ENCODE peak calls at places on chromosomes 6 and 20, in eight cellular contexts. One of them, this sample, is unnamed.

GRCh38 chr6:40537446-40537845 is 49.7 kb downstream of the LRFN2 start:
- DNase-seq in fibroblast of lung: no peak
- DNase-seq in central memory CD4-positive, alpha-beta T cell: no peak
- DNase-seq in esophagus muscularis mucosa: no peak
- DNase-seq in stimulated activated CD8-positive, alpha-beta memory T cell treated with anti-CD3 and anti-CD28 coated beads, Interleukin-4, amount 100 ng/mL, for 1 hour: no peak
- DNase-seq in HTR-8/SVneo: no peak
- DNase-seq in caudate nucleus: no peak
- DNase-seq in activated CD8-positive, alpha-beta T cell treated with anti-CD3 and anti-CD28 coated beads, Interleukin-2, amount 10 ng/mL, durations not matched to agents 7 days and 5 days: no peak
- DNase-seq in this sample: no peak

GRCh38 chr6:158737710-158738615 is 81.2 kb downstream of the EZR start:
- DNase-seq in fibroblast of lung: peak; percentile 32
- DNase-seq in central memory CD4-positive, alpha-beta T cell: no peak
- DNase-seq in esophagus muscularis mucosa: no peak
- DNase-seq in stimulated activated CD8-positive, alpha-beta memory T cell treated with anti-CD3 and anti-CD28 coated beads, Interleukin-4, amount 100 ng/mL, for 1 hour: no peak
- DNase-seq in HTR-8/SVneo: peak; percentile 54
- DNase-seq in caudate nucleus: no peak
- DNase-seq in activated CD8-positive, alpha-beta T cell treated with anti-CD3 and anti-CD28 coated beads, Interleukin-2, amount 10 ng/mL, durations not matched to agents 7 days and 5 days: no peak
- DNase-seq in this sample: no peak

GRCh38 chr20:45328451-45328850 is 19.8 kb downstream of the SDC4 start:
- DNase-seq in fibroblast of lung: no peak
- DNase-seq in central memory CD4-positive, alpha-beta T cell: no peak
- DNase-seq in esophagus muscularis mucosa: no peak
- DNase-seq in stimulated activated CD8-positive, alpha-beta memory T cell treated with anti-CD3 and anti-CD28 coated beads, Interleukin-4, amount 100 ng/mL, for 1 hour: no peak
- DNase-seq in HTR-8/SVneo: no peak
- DNase-seq in caudate nucleus: no peak
- DNase-seq in activated CD8-positive, alpha-beta T cell treated with anti-CD3 and anti-CD28 coated beads, Interleukin-2, amount 10 ng/mL, durations not matched to agents 7 days and 5 days: no peak
- DNase-seq in this sample: no peak

GRCh38 chr6:8047466-8048292 is 16.5 kb downstream of the BLOC1S5 start:
- DNase-seq in fibroblast of lung: peak; percentile 42
- DNase-seq in central memory CD4-positive, alpha-beta T cell: no peak
- DNase-seq in esophagus muscularis mucosa: no peak
- DNase-seq in stimulated activated CD8-positive, alpha-beta memory T cell treated with anti-CD3 and anti-CD28 coated beads, Interleukin-4, amount 100 ng/mL, for 1 hour: no peak
- DNase-seq in HTR-8/SVneo: no peak
- DNase-seq in caudate nucleus: no peak
- DNase-seq in activated CD8-positive, alpha-beta T cell treated with anti-CD3 and anti-CD28 coated beads, Interleukin-2, amount 10 ng/mL, durations not matched to agents 7 days and 5 days: no peak
- DNase-seq in this sample: no peak

GRCh38 chr20:9241232-9241692 is 172.4 kb downstream of the PLCB4 start:
- DNase-seq in fibroblast of lung: peak; percentile 69
- DNase-seq in central memory CD4-positive, alpha-beta T cell: no peak
- DNase-seq in esophagus muscularis mucosa: no peak
- DNase-seq in stimulated activated CD8-positive, alpha-beta memory T cell treated with anti-CD3 and anti-CD28 coated beads, Interleukin-4, amount 100 ng/mL, for 1 hour: no peak
- DNase-seq in HTR-8/SVneo: peak; percentile 27
- DNase-seq in caudate nucleus: no peak
- DNase-seq in activated CD8-positive, alpha-beta T cell treated with anti-CD3 and anti-CD28 coated beads, Interleukin-2, amount 10 ng/mL, durations not matched to agents 7 days and 5 days: no peak
- DNase-seq in this sample: no peak

GRCh38 chr6:146287691-146288369 is 255.8 kb upstream of the RAB32 start:
- DNase-seq in fibroblast of lung: peak; percentile 76
- DNase-seq in central memory CD4-positive, alpha-beta T cell: no peak
- DNase-seq in esophagus muscularis mucosa: no peak
- DNase-seq in stimulated activated CD8-positive, alpha-beta memory T cell treated with anti-CD3 and anti-CD28 coated beads, Interleukin-4, amount 100 ng/mL, for 1 hour: no peak
- DNase-seq in HTR-8/SVneo: no peak
- DNase-seq in caudate nucleus: no peak
- DNase-seq in activated CD8-positive, alpha-beta T cell treated with anti-CD3 and anti-CD28 coated beads, Interleukin-2, amount 10 ng/mL, durations not matched to agents 7 days and 5 days: no peak
- DNase-seq in this sample: no peak

GRCh38 chr20:10505320-10506226 is 70.5 kb downstream of the SLX4IP start:
- DNase-seq in fibroblast of lung: peak; percentile 81
- DNase-seq in central memory CD4-positive, alpha-beta T cell: no peak
- DNase-seq in esophagus muscularis mucosa: no peak
- DNase-seq in stimulated activated CD8-positive, alpha-beta memory T cell treated with anti-CD3 and anti-CD28 coated beads, Interleukin-4, amount 100 ng/mL, for 1 hour: no peak
- DNase-seq in HTR-8/SVneo: no peak
- DNase-seq in caudate nucleus: no peak
- DNase-seq in activated CD8-positive, alpha-beta T cell treated with anti-CD3 and anti-CD28 coated beads, Interleukin-2, amount 10 ng/mL, durations not matched to agents 7 days and 5 days: no peak
- DNase-seq in this sample: no peak

GRCh38 chr20:48052492-48052870 is 267.2 kb upstream of the SULF2 start:
- DNase-seq in fibroblast of lung: no peak
- DNase-seq in central memory CD4-positive, alpha-beta T cell: no peak
- DNase-seq in esophagus muscularis mucosa: no peak
- DNase-seq in stimulated activated CD8-positive, alpha-beta memory T cell treated with anti-CD3 and anti-CD28 coated beads, Interleukin-4, amount 100 ng/mL, for 1 hour: no peak
- DNase-seq in HTR-8/SVneo: no peak
- DNase-seq in caudate nucleus: no peak
- DNase-seq in activated CD8-positive, alpha-beta T cell treated with anti-CD3 and anti-CD28 coated beads, Interleukin-2, amount 10 ng/mL, durations not matched to agents 7 days and 5 days: no peak
- DNase-seq in this sample: no peak

GRCh38 chr6:30654798-30655742 is 8.1 kb downstream of the C6orf136 start:
- DNase-seq in fibroblast of lung: no peak
- DNase-seq in central memory CD4-positive, alpha-beta T cell: no peak
- DNase-seq in esophagus muscularis mucosa: no peak
- DNase-seq in stimulated activated CD8-positive, alpha-beta memory T cell treated with anti-CD3 and anti-CD28 coated beads, Interleukin-4, amount 100 ng/mL, for 1 hour: no peak
- DNase-seq in HTR-8/SVneo: no peak
- DNase-seq in caudate nucleus: no peak
- DNase-seq in activated CD8-positive, alpha-beta T cell treated with anti-CD3 and anti-CD28 coated beads, Interleukin-2, amount 10 ng/mL, durations not matched to agents 7 days and 5 days: no peak
- DNase-seq in this sample: no peak

GRCh38 chr6:134240664-134241431 is 77.1 kb downstream of the SGK1 start:
- DNase-seq in fibroblast of lung: no peak
- DNase-seq in central memory CD4-positive, alpha-beta T cell: peak; percentile 90
- DNase-seq in esophagus muscularis mucosa: no peak
- DNase-seq in stimulated activated CD8-positive, alpha-beta memory T cell treated with anti-CD3 and anti-CD28 coated beads, Interleukin-4, amount 100 ng/mL, for 1 hour: peak; percentile 44
- DNase-seq in HTR-8/SVneo: no peak
- DNase-seq in caudate nucleus: no peak
- DNase-seq in activated CD8-positive, alpha-beta T cell treated with anti-CD3 and anti-CD28 coated beads, Interleukin-2, amount 10 ng/mL, durations not matched to agents 7 days and 5 days: peak; percentile 85
- DNase-seq in this sample: peak; percentile 47

GRCh38 chr20:18427214-18427613 is 39.6 kb downstream of the DZANK1 start:
- DNase-seq in fibroblast of lung: no peak
- DNase-seq in central memory CD4-positive, alpha-beta T cell: no peak
- DNase-seq in esophagus muscularis mucosa: no peak
- DNase-seq in stimulated activated CD8-positive, alpha-beta memory T cell treated with anti-CD3 and anti-CD28 coated beads, Interleukin-4, amount 100 ng/mL, for 1 hour: no peak
- DNase-seq in HTR-8/SVneo: no peak
- DNase-seq in caudate nucleus: no peak
- DNase-seq in activated CD8-positive, alpha-beta T cell treated with anti-CD3 and anti-CD28 coated beads, Interleukin-2, amount 10 ng/mL, durations not matched to agents 7 days and 5 days: no peak
- DNase-seq in this sample: no peak

GRCh38 chr6:23446394-23447001 is 679.5 kb upstream of the NRSN1 start:
- DNase-seq in fibroblast of lung: peak; percentile 78
- DNase-seq in central memory CD4-positive, alpha-beta T cell: no peak
- DNase-seq in esophagus muscularis mucosa: no peak
- DNase-seq in stimulated activated CD8-positive, alpha-beta memory T cell treated with anti-CD3 and anti-CD28 coated beads, Interleukin-4, amount 100 ng/mL, for 1 hour: no peak
- DNase-seq in HTR-8/SVneo: peak; percentile 5
- DNase-seq in caudate nucleus: no peak
- DNase-seq in activated CD8-positive, alpha-beta T cell treated with anti-CD3 and anti-CD28 coated beads, Interleukin-2, amount 10 ng/mL, durations not matched to agents 7 days and 5 days: no peak
- DNase-seq in this sample: no peak

GRCh38 chr20:50274570-50275430 is 84.2 kb downstream of the CEBPB start:
- DNase-seq in fibroblast of lung: no peak
- DNase-seq in central memory CD4-positive, alpha-beta T cell: no peak
- DNase-seq in esophagus muscularis mucosa: peak; percentile 94
- DNase-seq in stimulated activated CD8-positive, alpha-beta memory T cell treated with anti-CD3 and anti-CD28 coated beads, Interleukin-4, amount 100 ng/mL, for 1 hour: no peak
- DNase-seq in HTR-8/SVneo: no peak
- DNase-seq in caudate nucleus: no peak
- DNase-seq in activated CD8-positive, alpha-beta T cell treated with anti-CD3 and anti-CD28 coated beads, Interleukin-2, amount 10 ng/mL, durations not matched to agents 7 days and 5 days: no peak
- DNase-seq in this sample: no peak

GRCh38 chr6:46715106-46715505 is 20.1 kb downstream of the PLA2G7 start:
- DNase-seq in fibroblast of lung: no peak
- DNase-seq in central memory CD4-positive, alpha-beta T cell: no peak
- DNase-seq in esophagus muscularis mucosa: no peak
- DNase-seq in stimulated activated CD8-positive, alpha-beta memory T cell treated with anti-CD3 and anti-CD28 coated beads, Interleukin-4, amount 100 ng/mL, for 1 hour: no peak
- DNase-seq in HTR-8/SVneo: no peak
- DNase-seq in caudate nucleus: no peak
- DNase-seq in activated CD8-positive, alpha-beta T cell treated with anti-CD3 and anti-CD28 coated beads, Interleukin-2, amount 10 ng/mL, durations not matched to agents 7 days and 5 days: no peak
- DNase-seq in this sample: no peak

GRCh38 chr6:42915737-42916136 is at the start of gene PTCRA:
- DNase-seq in fibroblast of lung: no peak
- DNase-seq in central memory CD4-positive, alpha-beta T cell: no peak
- DNase-seq in esophagus muscularis mucosa: no peak
- DNase-seq in stimulated activated CD8-positive, alpha-beta memory T cell treated with anti-CD3 and anti-CD28 coated beads, Interleukin-4, amount 100 ng/mL, for 1 hour: no peak
- DNase-seq in HTR-8/SVneo: no peak
- DNase-seq in caudate nucleus: no peak
- DNase-seq in activated CD8-positive, alpha-beta T cell treated with anti-CD3 and anti-CD28 coated beads, Interleukin-2, amount 10 ng/mL, durations not matched to agents 7 days and 5 days: no peak
- DNase-seq in this sample: no peak

GRCh38 chr20:50281831-50282591 is 91.4 kb downstream of the CEBPB start:
- DNase-seq in fibroblast of lung: no peak
- DNase-seq in central memory CD4-positive, alpha-beta T cell: no peak
- DNase-seq in esophagus muscularis mucosa: no peak
- DNase-seq in stimulated activated CD8-positive, alpha-beta memory T cell treated with anti-CD3 and anti-CD28 coated beads, Interleukin-4, amount 100 ng/mL, for 1 hour: no peak
- DNase-seq in HTR-8/SVneo: no peak
- DNase-seq in caudate nucleus: no peak
- DNase-seq in activated CD8-positive, alpha-beta T cell treated with anti-CD3 and anti-CD28 coated beads, Interleukin-2, amount 10 ng/mL, durations not matched to agents 7 days and 5 days: peak; percentile 32
- DNase-seq in this sample: no peak

GRCh38 chr6:3458706-3459421 is 2.0 kb upstream of the SLC22A23 start:
- DNase-seq in fibroblast of lung: no peak
- DNase-seq in central memory CD4-positive, alpha-beta T cell: no peak
- DNase-seq in esophagus muscularis mucosa: no peak
- DNase-seq in stimulated activated CD8-positive, alpha-beta memory T cell treated with anti-CD3 and anti-CD28 coated beads, Interleukin-4, amount 100 ng/mL, for 1 hour: no peak
- DNase-seq in HTR-8/SVneo: no peak
- DNase-seq in caudate nucleus: peak; percentile 11
- DNase-seq in activated CD8-positive, alpha-beta T cell treated with anti-CD3 and anti-CD28 coated beads, Interleukin-2, amount 10 ng/mL, durations not matched to agents 7 days and 5 days: no peak
- DNase-seq in this sample: no peak

GRCh38 chr6:109660526-109660925 is 30.5 kb downstream of the AK9 start:
- DNase-seq in fibroblast of lung: no peak
- DNase-seq in central memory CD4-positive, alpha-beta T cell: no peak
- DNase-seq in esophagus muscularis mucosa: no peak
- DNase-seq in stimulated activated CD8-positive, alpha-beta memory T cell treated with anti-CD3 and anti-CD28 coated beads, Interleukin-4, amount 100 ng/mL, for 1 hour: no peak
- DNase-seq in HTR-8/SVneo: no peak
- DNase-seq in caudate nucleus: no peak
- DNase-seq in activated CD8-positive, alpha-beta T cell treated with anti-CD3 and anti-CD28 coated beads, Interleukin-2, amount 10 ng/mL, durations not matched to agents 7 days and 5 days: no peak
- DNase-seq in this sample: no peak

GRCh38 chr6:74578339-74578738 is 627.5 kb downstream of the COL12A1 start:
- DNase-seq in fibroblast of lung: peak; percentile 75
- DNase-seq in central memory CD4-positive, alpha-beta T cell: no peak
- DNase-seq in esophagus muscularis mucosa: no peak
- DNase-seq in stimulated activated CD8-positive, alpha-beta memory T cell treated with anti-CD3 and anti-CD28 coated beads, Interleukin-4, amount 100 ng/mL, for 1 hour: no peak
- DNase-seq in HTR-8/SVneo: no peak
- DNase-seq in caudate nucleus: no peak
- DNase-seq in activated CD8-positive, alpha-beta T cell treated with anti-CD3 and anti-CD28 coated beads, Interleukin-2, amount 10 ng/mL, durations not matched to agents 7 days and 5 days: no peak
- DNase-seq in this sample: no peak

GRCh38 chr6:39808934-39809333 is 16.8 kb downstream of the DAAM2 start:
- DNase-seq in fibroblast of lung: no peak
- DNase-seq in central memory CD4-positive, alpha-beta T cell: no peak
- DNase-seq in esophagus muscularis mucosa: no peak
- DNase-seq in stimulated activated CD8-positive, alpha-beta memory T cell treated with anti-CD3 and anti-CD28 coated beads, Interleukin-4, amount 100 ng/mL, for 1 hour: no peak
- DNase-seq in HTR-8/SVneo: no peak
- DNase-seq in caudate nucleus: no peak
- DNase-seq in activated CD8-positive, alpha-beta T cell treated with anti-CD3 and anti-CD28 coated beads, Interleukin-2, amount 10 ng/mL, durations not matched to agents 7 days and 5 days: no peak
- DNase-seq in this sample: no peak

GRCh38 chr6:42708096-42708495 is 14.3 kb downstream of the PRPH2 start:
- DNase-seq in fibroblast of lung: no peak
- DNase-seq in central memory CD4-positive, alpha-beta T cell: no peak
- DNase-seq in esophagus muscularis mucosa: no peak
- DNase-seq in stimulated activated CD8-positive, alpha-beta memory T cell treated with anti-CD3 and anti-CD28 coated beads, Interleukin-4, amount 100 ng/mL, for 1 hour: no peak
- DNase-seq in HTR-8/SVneo: no peak
- DNase-seq in caudate nucleus: no peak
- DNase-seq in activated CD8-positive, alpha-beta T cell treated with anti-CD3 and anti-CD28 coated beads, Interleukin-2, amount 10 ng/mL, durations not matched to agents 7 days and 5 days: no peak
- DNase-seq in this sample: no peak

GRCh38 chr20:48630342-48631075 is 197.3 kb downstream of the PREX1 start:
- DNase-seq in fibroblast of lung: no peak
- DNase-seq in central memory CD4-positive, alpha-beta T cell: no peak
- DNase-seq in esophagus muscularis mucosa: no peak
- DNase-seq in stimulated activated CD8-positive, alpha-beta memory T cell treated with anti-CD3 and anti-CD28 coated beads, Interleukin-4, amount 100 ng/mL, for 1 hour: no peak
- DNase-seq in HTR-8/SVneo: no peak
- DNase-seq in caudate nucleus: no peak
- DNase-seq in activated CD8-positive, alpha-beta T cell treated with anti-CD3 and anti-CD28 coated beads, Interleukin-2, amount 10 ng/mL, durations not matched to agents 7 days and 5 days: no peak
- DNase-seq in this sample: no peak

GRCh38 chr20:25686081-25687077 is 10.3 kb downstream of the ZNF337 start:
- DNase-seq in fibroblast of lung: no peak
- DNase-seq in central memory CD4-positive, alpha-beta T cell: no peak
- DNase-seq in esophagus muscularis mucosa: peak; percentile 74
- DNase-seq in stimulated activated CD8-positive, alpha-beta memory T cell treated with anti-CD3 and anti-CD28 coated beads, Interleukin-4, amount 100 ng/mL, for 1 hour: no peak
- DNase-seq in HTR-8/SVneo: no peak
- DNase-seq in caudate nucleus: no peak
- DNase-seq in activated CD8-positive, alpha-beta T cell treated with anti-CD3 and anti-CD28 coated beads, Interleukin-2, amount 10 ng/mL, durations not matched to agents 7 days and 5 days: no peak
- DNase-seq in this sample: no peak

GRCh38 chr6:145267076-145267867 is 468.0 kb downstream of the EPM2A start:
- DNase-seq in fibroblast of lung: peak; percentile 4
- DNase-seq in central memory CD4-positive, alpha-beta T cell: no peak
- DNase-seq in esophagus muscularis mucosa: no peak
- DNase-seq in stimulated activated CD8-positive, alpha-beta memory T cell treated with anti-CD3 and anti-CD28 coated beads, Interleukin-4, amount 100 ng/mL, for 1 hour: no peak
- DNase-seq in HTR-8/SVneo: no peak
- DNase-seq in caudate nucleus: no peak
- DNase-seq in activated CD8-positive, alpha-beta T cell treated with anti-CD3 and anti-CD28 coated beads, Interleukin-2, amount 10 ng/mL, durations not matched to agents 7 days and 5 days: no peak
- DNase-seq in this sample: no peak

GRCh38 chr6:143034689-143035334 is 25.9 kb upstream of the AIG1 start:
- DNase-seq in fibroblast of lung: no peak
- DNase-seq in central memory CD4-positive, alpha-beta T cell: no peak
- DNase-seq in esophagus muscularis mucosa: no peak
- DNase-seq in stimulated activated CD8-positive, alpha-beta memory T cell treated with anti-CD3 and anti-CD28 coated beads, Interleukin-4, amount 100 ng/mL, for 1 hour: no peak
- DNase-seq in HTR-8/SVneo: no peak
- DNase-seq in caudate nucleus: no peak
- DNase-seq in activated CD8-positive, alpha-beta T cell treated with anti-CD3 and anti-CD28 coated beads, Interleukin-2, amount 10 ng/mL, durations not matched to agents 7 days and 5 days: no peak
- DNase-seq in this sample: no peak

GRCh38 chr6:31441368-31442267 is 38.2 kb downstream of the MICA start:
- DNase-seq in fibroblast of lung: peak; percentile 50
- DNase-seq in central memory CD4-positive, alpha-beta T cell: peak; percentile 74
- DNase-seq in esophagus muscularis mucosa: peak; percentile 96
- DNase-seq in stimulated activated CD8-positive, alpha-beta memory T cell treated with anti-CD3 and anti-CD28 coated beads, Interleukin-4, amount 100 ng/mL, for 1 hour: peak; percentile 69
- DNase-seq in HTR-8/SVneo: peak; percentile 72
- DNase-seq in caudate nucleus: no peak
- DNase-seq in activated CD8-positive, alpha-beta T cell treated with anti-CD3 and anti-CD28 coated beads, Interleukin-2, amount 10 ng/mL, durations not matched to agents 7 days and 5 days: peak; percentile 88
- DNase-seq in this sample: peak; percentile 88

GRCh38 chr20:38460040-38460623 is 12.5 kb upstream of the RALGAPB start:
- DNase-seq in fibroblast of lung: peak; percentile 71
- DNase-seq in central memory CD4-positive, alpha-beta T cell: no peak
- DNase-seq in esophagus muscularis mucosa: no peak
- DNase-seq in stimulated activated CD8-positive, alpha-beta memory T cell treated with anti-CD3 and anti-CD28 coated beads, Interleukin-4, amount 100 ng/mL, for 1 hour: no peak
- DNase-seq in HTR-8/SVneo: peak; percentile 95
- DNase-seq in caudate nucleus: no peak
- DNase-seq in activated CD8-positive, alpha-beta T cell treated with anti-CD3 and anti-CD28 coated beads, Interleukin-2, amount 10 ng/mL, durations not matched to agents 7 days and 5 days: no peak
- DNase-seq in this sample: no peak

GRCh38 chr20:34311118-34312023 is 8.2 kb upstream of the AHCY start:
- DNase-seq in fibroblast of lung: no peak
- DNase-seq in central memory CD4-positive, alpha-beta T cell: no peak
- DNase-seq in esophagus muscularis mucosa: no peak
- DNase-seq in stimulated activated CD8-positive, alpha-beta memory T cell treated with anti-CD3 and anti-CD28 coated beads, Interleukin-4, amount 100 ng/mL, for 1 hour: no peak
- DNase-seq in HTR-8/SVneo: no peak
- DNase-seq in caudate nucleus: no peak
- DNase-seq in activated CD8-positive, alpha-beta T cell treated with anti-CD3 and anti-CD28 coated beads, Interleukin-2, amount 10 ng/mL, durations not matched to agents 7 days and 5 days: no peak
- DNase-seq in this sample: no peak

GRCh38 chr6:163232015-163232523 is 182.4 kb upstream of the QKI start:
- DNase-seq in fibroblast of lung: no peak
- DNase-seq in central memory CD4-positive, alpha-beta T cell: no peak
- DNase-seq in esophagus muscularis mucosa: peak; percentile 80
- DNase-seq in stimulated activated CD8-positive, alpha-beta memory T cell treated with anti-CD3 and anti-CD28 coated beads, Interleukin-4, amount 100 ng/mL, for 1 hour: no peak
- DNase-seq in HTR-8/SVneo: no peak
- DNase-seq in caudate nucleus: no peak
- DNase-seq in activated CD8-positive, alpha-beta T cell treated with anti-CD3 and anti-CD28 coated beads, Interleukin-2, amount 10 ng/mL, durations not matched to agents 7 days and 5 days: no peak
- DNase-seq in this sample: no peak

GRCh38 chr6:157497579-157497978 is 116.6 kb downstream of the ZDHHC14 start:
- DNase-seq in fibroblast of lung: no peak
- DNase-seq in central memory CD4-positive, alpha-beta T cell: no peak
- DNase-seq in esophagus muscularis mucosa: peak; percentile 53
- DNase-seq in stimulated activated CD8-positive, alpha-beta memory T cell treated with anti-CD3 and anti-CD28 coated beads, Interleukin-4, amount 100 ng/mL, for 1 hour: no peak
- DNase-seq in HTR-8/SVneo: no peak
- DNase-seq in caudate nucleus: no peak
- DNase-seq in activated CD8-positive, alpha-beta T cell treated with anti-CD3 and anti-CD28 coated beads, Interleukin-2, amount 10 ng/mL, durations not matched to agents 7 days and 5 days: no peak
- DNase-seq in this sample: no peak

GRCh38 chr6:72657798-72658197 is 35.9 kb downstream of the KCNQ5 start:
- DNase-seq in fibroblast of lung: no peak
- DNase-seq in central memory CD4-positive, alpha-beta T cell: no peak
- DNase-seq in esophagus muscularis mucosa: no peak
- DNase-seq in stimulated activated CD8-positive, alpha-beta memory T cell treated with anti-CD3 and anti-CD28 coated beads, Interleukin-4, amount 100 ng/mL, for 1 hour: no peak
- DNase-seq in HTR-8/SVneo: no peak
- DNase-seq in caudate nucleus: no peak
- DNase-seq in activated CD8-positive, alpha-beta T cell treated with anti-CD3 and anti-CD28 coated beads, Interleukin-2, amount 10 ng/mL, durations not matched to agents 7 days and 5 days: no peak
- DNase-seq in this sample: no peak

GRCh38 chr6:108961985-108962384 is 113.8 kb downstream of the ARMC2 start:
- DNase-seq in fibroblast of lung: peak; percentile 89
- DNase-seq in central memory CD4-positive, alpha-beta T cell: no peak
- DNase-seq in esophagus muscularis mucosa: no peak
- DNase-seq in stimulated activated CD8-positive, alpha-beta memory T cell treated with anti-CD3 and anti-CD28 coated beads, Interleukin-4, amount 100 ng/mL, for 1 hour: no peak
- DNase-seq in HTR-8/SVneo: no peak
- DNase-seq in caudate nucleus: no peak
- DNase-seq in activated CD8-positive, alpha-beta T cell treated with anti-CD3 and anti-CD28 coated beads, Interleukin-2, amount 10 ng/mL, durations not matched to agents 7 days and 5 days: no peak
- DNase-seq in this sample: no peak